ENCODE peak calls at places on chromosomes 3 and 15, in six cellular contexts. One of them, this sample, is unnamed.

GRCh38 chr3:38614651-38615352 is 34.7 kb downstream of the SCN5A start:
- DNase-seq in SK-N-SH: no peak
- DNase-seq in Peyer's patch: no peak
- DNase-seq in BE2C: no peak
- DNase-seq in tibial nerve: no peak
- DNase-seq in body of pancreas: no peak
- DNase-seq in this sample: no peak

GRCh38 chr15:68820205-68820588 is 498 bp downstream of the ANP32A start:
- DNase-seq in SK-N-SH: no peak
- DNase-seq in Peyer's patch: peak; percentile 71
- DNase-seq in BE2C: peak; percentile 55
- DNase-seq in tibial nerve: no peak
- DNase-seq in body of pancreas: peak; percentile 48
- DNase-seq in this sample: peak; percentile 54

GRCh38 chr3:36701903-36702374 is 62.4 kb downstream of the DCLK3 start:
- DNase-seq in SK-N-SH: no peak
- DNase-seq in Peyer's patch: no peak
- DNase-seq in BE2C: no peak
- DNase-seq in tibial nerve: no peak
- DNase-seq in body of pancreas: no peak
- DNase-seq in this sample: no peak

GRCh38 chr15:70831094-70831911 is 22.7 kb downstream of the LARP6 start:
- DNase-seq in SK-N-SH: no peak
- DNase-seq in Peyer's patch: no peak
- DNase-seq in BE2C: no peak
- DNase-seq in tibial nerve: no peak
- DNase-seq in body of pancreas: no peak
- DNase-seq in this sample: no peak

GRCh38 chr3:13098192-13098591 is 25.0 kb upstream of the IQSEC1 start:
- DNase-seq in SK-N-SH: no peak
- DNase-seq in Peyer's patch: no peak
- DNase-seq in BE2C: no peak
- DNase-seq in tibial nerve: no peak
- DNase-seq in body of pancreas: no peak
- DNase-seq in this sample: no peak

GRCh38 chr15:85750807-85751730 is 43.7 kb downstream of the KLHL25 start:
- DNase-seq in SK-N-SH: no peak
- DNase-seq in Peyer's patch: no peak
- DNase-seq in BE2C: no peak
- DNase-seq in tibial nerve: peak; percentile 21
- DNase-seq in body of pancreas: peak; percentile 19
- DNase-seq in this sample: peak; percentile 21

GRCh38 chr3:89025185-89025584 is 82.2 kb upstream of the EPHA3 start:
- DNase-seq in SK-N-SH: no peak
- DNase-seq in Peyer's patch: no peak
- DNase-seq in BE2C: no peak
- DNase-seq in tibial nerve: no peak
- DNase-seq in body of pancreas: no peak
- DNase-seq in this sample: no peak

GRCh38 chr3:189188466-189188865 is 16.7 kb downstream of the TPRG1 start:
- DNase-seq in SK-N-SH: no peak
- DNase-seq in Peyer's patch: no peak
- DNase-seq in BE2C: no peak
- DNase-seq in tibial nerve: no peak
- DNase-seq in body of pancreas: peak; percentile 16
- DNase-seq in this sample: peak; percentile 70

GRCh38 chr3:61451841-61452240 is 109.5 kb upstream of the PTPRG start:
- DNase-seq in SK-N-SH: no peak
- DNase-seq in Peyer's patch: no peak
- DNase-seq in BE2C: no peak
- DNase-seq in tibial nerve: no peak
- DNase-seq in body of pancreas: no peak
- DNase-seq in this sample: no peak

GRCh38 chr15:57551717-57552677 is 39.7 kb upstream of the MYZAP start:
- DNase-seq in SK-N-SH: no peak
- DNase-seq in Peyer's patch: no peak
- DNase-seq in BE2C: no peak
- DNase-seq in tibial nerve: no peak
- DNase-seq in body of pancreas: peak; percentile 60
- DNase-seq in this sample: peak; percentile 92

GRCh38 chr3:18153571-18154173 is 271.5 kb downstream of the SATB1 start:
- DNase-seq in SK-N-SH: no peak
- DNase-seq in Peyer's patch: no peak
- DNase-seq in BE2C: no peak
- DNase-seq in tibial nerve: no peak
- DNase-seq in body of pancreas: peak; percentile 50
- DNase-seq in this sample: peak; percentile 70

GRCh38 chr15:31489801-31490646 is 163.4 kb downstream of the KLF13 start:
- DNase-seq in SK-N-SH: peak; percentile 75
- DNase-seq in Peyer's patch: peak; percentile 39
- DNase-seq in BE2C: peak; percentile 59
- DNase-seq in tibial nerve: no peak
- DNase-seq in body of pancreas: peak; percentile 59
- DNase-seq in this sample: no peak

GRCh38 chr3:151467069-151467468 is 6.2 kb upstream of the IGSF10 start:
- DNase-seq in SK-N-SH: no peak
- DNase-seq in Peyer's patch: no peak
- DNase-seq in BE2C: no peak
- DNase-seq in tibial nerve: no peak
- DNase-seq in body of pancreas: no peak
- DNase-seq in this sample: no peak

GRCh38 chr3:101084404-101084803 is 91.2 kb upstream of the ABI3BP start:
- DNase-seq in SK-N-SH: no peak
- DNase-seq in Peyer's patch: no peak
- DNase-seq in BE2C: no peak
- DNase-seq in tibial nerve: no peak
- DNase-seq in body of pancreas: no peak
- DNase-seq in this sample: no peak

GRCh38 chr3:30518201-30518864 is 88.1 kb upstream of the TGFBR2 start:
- DNase-seq in SK-N-SH: no peak
- DNase-seq in Peyer's patch: no peak
- DNase-seq in BE2C: no peak
- DNase-seq in tibial nerve: peak; percentile 39
- DNase-seq in body of pancreas: peak; percentile 80
- DNase-seq in this sample: no peak

GRCh38 chr3:187951452-187952190 is 202.3 kb upstream of the LPP start:
- DNase-seq in SK-N-SH: no peak
- DNase-seq in Peyer's patch: no peak
- DNase-seq in BE2C: no peak
- DNase-seq in tibial nerve: no peak
- DNase-seq in body of pancreas: no peak
- DNase-seq in this sample: no peak

GRCh38 chr3:190092250-190092649 is 28.4 kb downstream of the P3H2 start:
- DNase-seq in SK-N-SH: no peak
- DNase-seq in Peyer's patch: no peak
- DNase-seq in BE2C: no peak
- DNase-seq in tibial nerve: no peak
- DNase-seq in body of pancreas: no peak
- DNase-seq in this sample: no peak

GRCh38 chr3:178406206-178406605 is 130.0 kb upstream of the KCNMB2 start:
- DNase-seq in SK-N-SH: no peak
- DNase-seq in Peyer's patch: no peak
- DNase-seq in BE2C: no peak
- DNase-seq in tibial nerve: no peak
- DNase-seq in body of pancreas: no peak
- DNase-seq in this sample: no peak

GRCh38 chr3:128572644-128573105 is 77.9 kb downstream of the RPN1 start:
- DNase-seq in SK-N-SH: peak; percentile 70
- DNase-seq in Peyer's patch: no peak
- DNase-seq in BE2C: peak; percentile 53
- DNase-seq in tibial nerve: no peak
- DNase-seq in body of pancreas: no peak
- DNase-seq in this sample: peak; percentile 44

GRCh38 chr15:67701669-67702068 is 123.6 kb upstream of the SKOR1 start:
- DNase-seq in SK-N-SH: no peak
- DNase-seq in Peyer's patch: no peak
- DNase-seq in BE2C: no peak
- DNase-seq in tibial nerve: no peak
- DNase-seq in body of pancreas: no peak
- DNase-seq in this sample: no peak

GRCh38 chr15:31352283-31352880 is 25.7 kb downstream of the KLF13 start:
- DNase-seq in SK-N-SH: peak; percentile 79
- DNase-seq in Peyer's patch: peak; percentile 40
- DNase-seq in BE2C: peak; percentile 83
- DNase-seq in tibial nerve: no peak
- DNase-seq in body of pancreas: peak; percentile 94
- DNase-seq in this sample: no peak

GRCh38 chr3:131705099-131705498 is 202.3 kb upstream of the MRPL3 start:
- DNase-seq in SK-N-SH: no peak
- DNase-seq in Peyer's patch: no peak
- DNase-seq in BE2C: no peak
- DNase-seq in tibial nerve: no peak
- DNase-seq in body of pancreas: no peak
- DNase-seq in this sample: no peak

GRCh38 chr3:184259878-184260570 is 1.3 kb downstream of the CAMK2N2 start:
- DNase-seq in SK-N-SH: peak; percentile 78
- DNase-seq in Peyer's patch: no peak
- DNase-seq in BE2C: peak; percentile 55
- DNase-seq in tibial nerve: no peak
- DNase-seq in body of pancreas: peak; percentile 56
- DNase-seq in this sample: no peak

GRCh38 chr3:50163572-50163971 is 8.4 kb downstream of the SEMA3F start:
- DNase-seq in SK-N-SH: no peak
- DNase-seq in Peyer's patch: no peak
- DNase-seq in BE2C: no peak
- DNase-seq in tibial nerve: no peak
- DNase-seq in body of pancreas: no peak
- DNase-seq in this sample: no peak

GRCh38 chr3:50164984-50165383 is 9.9 kb downstream of the SEMA3F start:
- DNase-seq in SK-N-SH: no peak
- DNase-seq in Peyer's patch: no peak
- DNase-seq in BE2C: no peak
- DNase-seq in tibial nerve: no peak
- DNase-seq in body of pancreas: no peak
- DNase-seq in this sample: no peak

GRCh38 chr3:50165388-50166308 is 10.5 kb downstream of the SEMA3F start:
- DNase-seq in SK-N-SH: no peak
- DNase-seq in Peyer's patch: no peak
- DNase-seq in BE2C: peak; percentile 43
- DNase-seq in tibial nerve: no peak
- DNase-seq in body of pancreas: no peak
- DNase-seq in this sample: peak; percentile 60

GRCh38 chr3:50164481-50164880 is 9.4 kb downstream of the SEMA3F start:
- DNase-seq in SK-N-SH: no peak
- DNase-seq in Peyer's patch: no peak
- DNase-seq in BE2C: no peak
- DNase-seq in tibial nerve: no peak
- DNase-seq in body of pancreas: no peak
- DNase-seq in this sample: no peak

GRCh38 chr3:50164056-50164455 is 8.9 kb downstream of the SEMA3F start:
- DNase-seq in SK-N-SH: no peak
- DNase-seq in Peyer's patch: no peak
- DNase-seq in BE2C: no peak
- DNase-seq in tibial nerve: peak; percentile 47
- DNase-seq in body of pancreas: peak; percentile 66
- DNase-seq in this sample: no peak
- H3K4me1 ChIP-seq in SK-N-SH: peaks cover 51% of the 10 kb centered on the region
- H3K4me1 ChIP-seq in Peyer's patch: peaks cover 6% of the 10 kb centered on the region
- H3K4me1 ChIP-seq in BE2C: peaks cover 3% of the 10 kb centered on the region
- H3K4me1 ChIP-seq in tibial nerve: no peaks in the 10 kb centered on the region
- H3K4me1 ChIP-seq in body of pancreas: peaks cover 4% of the 10 kb centered on the region
- H3K4me1 ChIP-seq in this sample: peaks cover 25% of the 10 kb centered on the region

DNA sequence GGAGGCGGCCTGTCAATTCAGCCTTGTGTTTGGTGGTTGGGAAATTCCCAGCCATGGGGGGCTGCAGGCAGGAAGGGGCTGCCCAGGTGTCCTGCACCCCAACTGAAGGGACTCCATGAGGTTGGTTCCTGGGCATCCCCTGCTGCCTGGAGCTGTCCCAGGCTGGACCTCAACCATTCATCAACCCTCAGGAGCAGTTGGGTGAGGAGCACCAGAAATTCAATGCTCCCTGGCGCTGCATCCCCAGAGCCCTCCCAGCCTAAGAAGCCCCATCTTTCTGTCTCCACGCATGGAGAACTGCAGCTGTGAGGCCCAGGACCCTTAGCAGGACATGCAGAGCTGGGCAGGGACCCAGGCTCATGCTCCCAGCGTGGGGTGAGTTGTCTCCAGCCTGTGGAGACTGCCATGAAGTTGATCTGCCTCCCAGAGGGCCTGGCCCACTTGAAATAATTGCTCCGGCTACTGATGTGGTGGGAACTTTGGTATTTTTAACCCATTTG is 8.0 kb upstream of the SEMA3B start:
- DNase-seq in SK-N-SH: no peak
- DNase-seq in Peyer's patch: no peak
- DNase-seq in BE2C: no peak
- DNase-seq in tibial nerve: no peak
- DNase-seq in body of pancreas: no peak
- DNase-seq in this sample: no peak
- H3K4me3 ChIP-seq in SK-N-SH: peak overlapping the region; percentile 59
- H3K4me3 ChIP-seq in Peyer's patch: peak overlapping the region; percentile 56
- H3K4me3 ChIP-seq in BE2C: peak overlapping the region; percentile 65
- H3K4me3 ChIP-seq in tibial nerve: peak overlapping the region; percentile 30
- H3K4me3 ChIP-seq in body of pancreas: no peak overlapping the region
- H3K4me3 ChIP-seq in this sample: peak overlapping the region; percentile 48

DNA sequence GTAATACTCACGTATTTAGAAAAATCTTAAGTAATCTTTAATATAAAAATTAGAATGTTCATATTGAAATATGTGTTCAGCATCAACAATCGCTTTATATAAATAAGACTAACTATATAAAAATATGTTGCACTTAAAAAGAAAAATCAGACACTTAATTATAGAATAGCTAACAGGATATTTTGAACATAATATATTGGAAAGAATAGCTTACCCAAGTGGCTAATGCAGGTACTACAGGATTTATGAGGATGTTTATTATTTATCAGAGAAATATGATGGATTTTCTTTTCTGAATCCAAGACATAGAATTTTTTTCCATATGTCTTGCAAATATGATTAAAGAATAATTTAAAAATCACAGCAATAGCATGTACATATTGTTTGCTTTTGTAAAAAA is 567.9 kb upstream of the GBE1 start:
- DNase-seq in SK-N-SH: no peak
- DNase-seq in Peyer's patch: no peak
- DNase-seq in BE2C: no peak
- DNase-seq in tibial nerve: no peak
- DNase-seq in body of pancreas: no peak
- DNase-seq in this sample: no peak
- TF ChIP-seq CTCF in SK-N-SH: peak; percentile 60
- TF ChIP-seq CTCF in Peyer's patch: no peak
- TF ChIP-seq CTCF in BE2C: peak; percentile 35
- TF ChIP-seq CTCF in tibial nerve: no peak
- TF ChIP-seq CTCF in body of pancreas: peak; percentile 12
- TF ChIP-seq CTCF in this sample: peak; percentile 10

GRCh38 chr15:98438326-98438725 is 210.0 kb upstream of the IGF1R start:
- DNase-seq in SK-N-SH: no peak
- DNase-seq in Peyer's patch: no peak
- DNase-seq in BE2C: no peak
- DNase-seq in tibial nerve: no peak
- DNase-seq in body of pancreas: no peak
- DNase-seq in this sample: no peak

GRCh38 chr15:98431171-98431570 is 217.2 kb upstream of the IGF1R start:
- DNase-seq in SK-N-SH: no peak
- DNase-seq in Peyer's patch: no peak
- DNase-seq in BE2C: no peak
- DNase-seq in tibial nerve: no peak
- DNase-seq in body of pancreas: no peak
- DNase-seq in this sample: no peak

GRCh38 chr15:98433302-98433701 is 215.0 kb upstream of the IGF1R start:
- DNase-seq in SK-N-SH: no peak
- DNase-seq in Peyer's patch: no peak
- DNase-seq in BE2C: no peak
- DNase-seq in tibial nerve: no peak
- DNase-seq in body of pancreas: no peak
- DNase-seq in this sample: no peak

GRCh38 chr15:98437752-98438151 is 210.6 kb upstream of the IGF1R start:
- DNase-seq in SK-N-SH: no peak
- DNase-seq in Peyer's patch: no peak
- DNase-seq in BE2C: no peak
- DNase-seq in tibial nerve: no peak
- DNase-seq in body of pancreas: no peak
- DNase-seq in this sample: no peak

GRCh38 chr15:98433856-98434255 is 214.5 kb upstream of the IGF1R start:
- DNase-seq in SK-N-SH: no peak
- DNase-seq in Peyer's patch: no peak
- DNase-seq in BE2C: no peak
- DNase-seq in tibial nerve: no peak
- DNase-seq in body of pancreas: no peak
- DNase-seq in this sample: no peak
- H3K4me1 ChIP-seq in SK-N-SH: no peaks in the 10 kb centered on the region
- H3K4me1 ChIP-seq in Peyer's patch: no peaks in the 10 kb centered on the region
- H3K4me1 ChIP-seq in BE2C: no peaks in the 10 kb centered on the region
- H3K4me1 ChIP-seq in tibial nerve: no peaks in the 10 kb centered on the region
- H3K4me1 ChIP-seq in body of pancreas: peaks cover 1% of the 10 kb centered on the region
- H3K4me1 ChIP-seq in this sample: no peaks in the 10 kb centered on the region